ENCODE peak calls at places on chromosomes 1 and 21, in seven cellular contexts. Q is fibroblast of lung, W is GM12865, V is fibroblast of pulmonary artery, D is AG04450, R is psoas muscle, C is glutamatergic neuron. Z is an unnamed sample.

GRCh38 chr1:40894455-40894854 is 32.3 kb upstream of the CITED4 start:
- DNase-seq in V (no peak), Q (no peak), D (no peak), R (no peak), W (no peak), C (no peak), Z (no peak)

GRCh38 chr1:246157516-246157915 is 349.6 kb downstream of the SMYD3 start:
- DNase-seq in V (no peak), R (no peak), D (no peak), Q (no peak), C (no peak), W (no peak), Z (no peak)

GRCh38 chr1:42422672-42423236 is 33.1 kb downstream of the ZMYND12 start:
- DNase-seq in Q (no peak), D (no peak), C (no peak), R (peak; percentile 41), V (no peak), W (no peak), Z (no peak)

GRCh38 chr1:172466795-172467407 is 23.0 kb upstream of the PIGC start:
- DNase-seq in Q (no peak), D (no peak), R (no peak), W (no peak), V (no peak), C (no peak), Z (no peak)

GRCh38 chr1:31535561-31535960 is 40.8 kb upstream of the TINAGL1 start:
- DNase-seq in W (no peak), C (no peak), V (no peak), R (no peak), Q (no peak), D (no peak), Z (no peak)

GRCh38 chr1:12460911-12461621 is 156.9 kb downstream of the DHRS3 start:
- DNase-seq in Q (peak; percentile 90), R (no peak), V (no peak), C (no peak), D (no peak), W (no peak), Z (no peak)

GRCh38 chr1:85628791-85629531 is 48.4 kb downstream of the CCN1 start:
- DNase-seq in C (peak; percentile 17), V (peak; percentile 79), D (peak; percentile 92), W (no peak), Q (peak; percentile 91), R (peak; percentile 58), Z (no peak)

GRCh38 chr1:209688746-209689234 is 13.6 kb downstream of the G0S2 start:
- DNase-seq in V (peak; percentile 79), Q (peak; percentile 84), R (no peak), D (peak; percentile 16), C (no peak), W (no peak), Z (no peak)

GRCh38 chr21:28669331-28669730 is 323.3 kb downstream of the LTN1 start:
- DNase-seq in V (no peak), R (no peak), W (no peak), C (no peak), Q (no peak), D (no peak), Z (no peak)

GRCh38 chr1:60137406-60137805 is 63.8 kb upstream of the C1orf87 start:
- DNase-seq in R (no peak), D (no peak), V (no peak), W (no peak), Q (no peak), C (no peak), Z (no peak)

GRCh38 chr1:9281071-9281827 is 11.4 kb upstream of the SPSB1 start:
- DNase-seq in D (no peak), Q (no peak), R (peak; percentile 64), V (no peak), W (no peak), C (no peak), Z (no peak)

GRCh38 chr1:37958690-37959089 is 11.8 kb upstream of the INPP5B start:
- DNase-seq in D (peak; percentile 48), C (no peak), Q (peak; percentile 42), R (no peak), W (no peak), V (peak; percentile 77), Z (no peak)

GRCh38 chr1:3536395-3536794 is 74.9 kb downstream of the MEGF6 start:
- DNase-seq in R (no peak), V (no peak), W (no peak), D (no peak), C (no peak), Q (no peak), Z (no peak)

GRCh38 chr1:156346636-156347035 is 8.3 kb downstream of the TSACC start:
- DNase-seq in R (no peak), C (no peak), Q (no peak), V (peak; percentile 40), W (no peak), D (peak; percentile 43), Z (no peak)

GRCh38 chr1:110674337-110675059 is at the start of gene KCNA3:
- DNase-seq in C (peak; percentile 83), Q (no peak), R (peak; percentile 58), V (no peak), D (no peak), W (peak; percentile 67), Z (peak; percentile 73)

GRCh38 chr1:10759413-10760200 is 36.8 kb downstream of the CASZ1 start:
- DNase-seq in R (no peak), Q (no peak), C (no peak), D (no peak), V (no peak), W (no peak), Z (no peak)

GRCh38 chr1:158810311-158810710 is 20.8 kb upstream of the MNDA start:
- DNase-seq in C (no peak), R (no peak), D (no peak), W (no peak), V (no peak), Q (no peak), Z (no peak)

GRCh38 chr1:224252466-224252865 is 69.4 kb downstream of the DEGS1 start:
- DNase-seq in W (no peak), V (no peak), D (no peak), R (no peak), C (no peak), Q (no peak), Z (no peak)
- TF ChIP-seq CTCF in W (no peak), V (no peak), D (no peak), R (no peak), C (no peak), Q (no peak), Z (no peak)

GRCh38 chr1:24991242-24992037 is 61.4 kb upstream of the RUNX3 start:
- DNase-seq in R (no peak), D (no peak), W (peak; percentile 31), V (no peak), C (peak; percentile 8), Q (no peak), Z (no peak)
- TF ChIP-seq CTCF in R (no peak), D (no peak), W (no peak), V (no peak), C (no peak), Q (no peak), Z (no peak)

GRCh38 chr1:26724938-26725337 is 29.1 kb downstream of the ARID1A start:
- DNase-seq in R (no peak), V (no peak), D (no peak), Q (no peak), C (no peak), W (no peak), Z (no peak)
- TF ChIP-seq CTCF in R (no peak), V (no peak), D (no peak), Q (no peak), C (no peak), W (no peak), Z (no peak)

GRCh38 chr1:169070958-169071357 is 35.5 kb upstream of the ATP1B1 start:
- DNase-seq in V (no peak), R (no peak), Q (no peak), D (no peak), W (no peak), C (no peak), Z (no peak)
- TF ChIP-seq CTCF in V (no peak), R (no peak), Q (no peak), D (no peak), W (peak; percentile 7), C (no peak), Z (peak; percentile 17)